ENCODE peak calls at places on chromosomes 6 and 20, in six cellular contexts. L is fibroblast of lung, K is psoas muscle, M is tibial artery, J is right atrium auricular region, V is PC-9. F is an unnamed sample. For H3K4me1, the result is how much of the 10 kb centered on the place peaks cover.

GRCh38 chr6:23533954-23534725 is 591.9 kb upstream of the NRSN1 start:
- DNase-seq in K (no peak), V (no peak), L (peak), M (no peak), J (no peak), F (no peak)

GRCh38 chr6:7912024-7912423 is 1.4 kb upstream of the TXNDC5 start:
- DNase-seq in K (peak), L (no peak), J (peak), V (no peak), M (no peak), F (peak)

GRCh38 chr6:34555328-34555727 is 801 bp downstream of the SPDEF start:
- DNase-seq in M (no peak), J (no peak), L (no peak), K (no peak), V (no peak), F (no peak)

GRCh38 chr6:168450921-168451320 is 9.9 kb downstream of the SMOC2 start:
- DNase-seq in M (no peak), K (no peak), J (no peak), V (no peak), L (no peak), F (no peak)

GRCh38 chr20:4153251-4153650 is 137.9 kb upstream of the RNF24 start:
- DNase-seq in M (no peak), K (no peak), V (no peak), L (no peak), J (no peak), F (peak)

GRCh38 chr6:33926451-33926850 is 122.6 kb upstream of the MLN start:
- DNase-seq in K (no peak), V (no peak), L (peak), J (no peak), M (no peak), F (no peak)

GRCh38 chr6:28658475-28659249 is 133.0 kb downstream of the GPX5 start:
- DNase-seq in M (no peak), K (no peak), V (no peak), J (no peak), L (no peak), F (no peak)

GRCh38 chr20:36491901-36492617 is 49.3 kb upstream of the MYL9 start:
- DNase-seq in K (no peak), V (no peak), J (no peak), L (peak), M (no peak), F (no peak)

GRCh38 chr6:166980738-166981137 is 18.5 kb upstream of the CEP43 start:
- DNase-seq in M (no peak), J (no peak), K (no peak), V (no peak), L (no peak), F (no peak)

GRCh38 chr6:117932001-117932400 is 24.9 kb downstream of the SLC35F1 start:
- DNase-seq in J (no peak), L (no peak), M (no peak), K (no peak), V (no peak), F (no peak)

GRCh38 chr6:136306466-136306865 is 16.8 kb upstream of the BCLAF1 start:
- DNase-seq in J (no peak), L (no peak), M (no peak), V (no peak), K (no peak), F (no peak)

GRCh38 chr20:63497946-63498935 is 642 bp downstream of the EEF1A2 start:
- DNase-seq in K (peak), V (peak), L (peak), M (no peak), J (no peak), F (peak)

GRCh38 chr6:3073382-3073781 is 5.1 kb downstream of the RIPK1 start:
- DNase-seq in L (no peak), M (no peak), J (no peak), V (no peak), K (no peak), F (no peak)

GRCh38 chr6:41594326-41594725 is 43.9 kb upstream of the MDFI start:
- DNase-seq in K (no peak), M (no peak), V (no peak), L (no peak), J (no peak), F (no peak)

GRCh38 chr20:50569864-50570836 is 60.0 kb downstream of the PTPN1 start:
- DNase-seq in K (no peak), J (no peak), M (no peak), V (peak), L (peak), F (no peak)

GRCh38 chr6:118509009-118509617 is 39.0 kb upstream of the PLN start:
- DNase-seq in V (peak), M (no peak), J (no peak), K (no peak), L (peak), F (no peak)

GRCh38 chr6:22940571-22941290 is 371.4 kb downstream of the HDGFL1 start:
- DNase-seq in V (no peak), M (no peak), K (no peak), J (no peak), L (no peak), F (no peak)

GRCh38 chr6:101150226-101150625 is 243.3 kb upstream of the GRIK2 start:
- DNase-seq in V (no peak), L (no peak), J (no peak), M (no peak), K (no peak), F (no peak)

DNA sequence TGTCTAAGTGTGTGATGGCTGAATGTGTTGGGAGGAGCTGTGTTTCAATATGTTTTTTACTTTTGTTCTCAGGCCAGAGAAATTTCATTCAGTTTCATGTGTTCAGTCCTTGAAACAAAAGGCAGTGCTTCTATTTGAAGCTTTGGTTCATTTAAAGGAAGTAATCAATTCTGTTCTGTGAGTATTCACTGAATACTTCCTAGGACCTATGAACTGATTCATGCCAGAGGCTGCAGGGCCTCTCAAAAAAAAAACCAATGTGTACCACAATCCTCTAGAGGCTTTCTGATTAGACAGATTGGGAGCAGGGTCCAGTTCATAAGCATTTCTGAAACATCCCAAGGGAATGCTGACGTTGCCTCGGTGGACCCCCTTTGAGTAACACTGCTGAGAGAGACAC is 12.4 kb upstream of the F13A1 start:
- DNase-seq in L (no peak), K (no peak), V (no peak), M (no peak), J (no peak), F (no peak)
- H3K27ac ChIP-seq in L (no peak), K (no peak), V (no peak), M (no peak), J (no peak), F (no peak)

GRCh38 chr6:36195471-36196048 is 984 bp upstream of the BRPF3 start:
- DNase-seq in L (no peak), J (no peak), V (no peak), K (no peak), M (no peak), F (no peak)
- H3K4me1 ChIP-seq in L (under half), J (under half), V (under half), K (under half), M (under half), F (under half)

GRCh38 chr6:149147939-149148718 is 169.4 kb upstream of the TAB2 start:
- DNase-seq in L (no peak), K (no peak), J (no peak), M (no peak), V (no peak), F (no peak)
- H3K27ac ChIP-seq in L (no peak), K (no peak), J (no peak), M (no peak), V (no peak), F (no peak)

GRCh38 chr20:57478176-57478575 is 46.8 kb downstream of the CTCFL start:
- DNase-seq in M (peak), L (no peak), J (no peak), K (no peak), V (no peak), F (no peak)
- H3K4me1 ChIP-seq in M (under half), L (under half), J (under half), K (under half), V (under half), F (under half)

DNA sequence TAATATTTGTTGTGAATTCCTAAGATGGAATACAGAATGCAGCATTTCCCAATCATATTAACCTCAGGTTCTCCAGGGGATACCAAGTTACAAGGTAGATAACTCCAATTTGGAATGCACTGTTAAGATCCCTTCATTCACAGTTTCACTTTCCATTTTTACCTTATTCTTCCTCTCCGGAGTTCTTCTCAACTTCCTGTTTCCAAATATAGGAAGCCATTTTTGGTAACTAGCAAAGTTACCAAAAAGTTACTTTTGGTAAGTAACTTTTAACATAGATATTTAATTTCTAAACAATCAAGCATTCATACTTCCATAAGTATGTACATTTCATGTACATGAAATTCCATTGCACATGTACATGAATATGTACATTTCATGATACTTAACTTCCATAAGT is 63.5 kb upstream of the PHACTR2 start:
- DNase-seq in K (no peak), V (no peak), M (no peak), L (no peak), J (no peak), F (no peak)
- H3K27ac ChIP-seq in K (no peak), V (no peak), M (no peak), L (no peak), J (no peak), F (no peak)

GRCh38 chr6:25005010-25005409 is 69.2 kb upstream of the RIPOR2 start:
- DNase-seq in M (no peak), V (no peak), L (no peak), K (no peak), J (no peak), F (no peak)

GRCh38 chr6:25007269-25007699 is 71.5 kb upstream of the RIPOR2 start:
- DNase-seq in M (no peak), L (no peak), K (no peak), J (no peak), V (no peak), F (no peak)

GRCh38 chr6:25008707-25009106 is 72.9 kb upstream of the RIPOR2 start:
- DNase-seq in K (no peak), L (no peak), V (no peak), M (no peak), J (no peak), F (no peak)

GRCh38 chr6:25006075-25006474 is 70.3 kb upstream of the RIPOR2 start:
- DNase-seq in M (no peak), K (no peak), L (no peak), J (no peak), V (no peak), F (no peak)

GRCh38 chr6:25006565-25007001 is 70.8 kb upstream of the RIPOR2 start:
- DNase-seq in V (peak), L (peak), M (peak), J (peak), K (peak), F (no peak)
- H3K4me1 ChIP-seq in V (under half), L (under half), M (under half), J (under half), K (under half), F (under half)

DNA sequence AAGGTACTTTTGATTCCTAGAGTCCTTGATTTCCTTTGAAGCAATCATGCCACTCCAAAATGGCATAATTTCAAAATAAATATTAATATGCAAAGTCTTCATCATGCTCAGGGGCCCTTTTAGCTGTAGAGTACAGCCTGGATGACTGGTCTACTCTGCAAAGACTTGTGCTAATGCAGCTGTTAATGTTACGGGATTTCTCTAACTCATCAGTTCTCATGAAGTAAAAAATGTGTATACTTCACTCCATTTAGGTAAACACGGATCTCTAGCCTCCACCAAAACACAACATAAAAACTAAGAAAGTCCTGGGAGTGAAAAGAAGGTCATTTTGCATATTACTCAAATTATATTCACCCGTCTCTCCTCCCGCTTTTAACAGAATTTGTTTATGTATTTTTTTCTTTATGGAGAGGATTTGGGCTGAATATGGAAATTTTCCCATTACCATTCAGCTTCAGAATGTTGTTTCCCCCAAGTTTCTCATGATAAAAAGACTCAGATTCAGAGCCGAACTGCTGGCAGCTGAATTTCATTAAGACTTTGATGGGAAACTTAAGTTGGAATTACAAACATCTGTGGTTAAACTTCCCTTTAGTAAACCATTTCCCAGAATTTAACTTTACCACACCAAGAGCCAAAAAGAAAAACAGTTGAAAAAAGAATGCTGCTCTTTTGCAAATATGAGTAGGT is 8.7 kb downstream of the LAMA4 start:
- DNase-seq in V (no peak), J (no peak), M (no peak), L (peak), K (no peak), F (no peak)
- H3K27ac ChIP-seq in V (peak), J (peak), M (peak), L (peak), K (peak), F (no peak)

GRCh38 chr20:41038878-41039404 is 10.3 kb downstream of the TOP1 start:
- DNase-seq in K (no peak), J (no peak), M (no peak), V (no peak), L (no peak), F (no peak)
- H3K4me1 ChIP-seq in K (under half), J (under half), M (under half), V (under half), L (under half), F (under half)

GRCh38 chr6:44219815-44220784 is 3.3 kb upstream of the SLC29A1 start:
- DNase-seq in M (no peak), J (no peak), V (no peak), K (no peak), L (no peak), F (peak)
- H3K27ac ChIP-seq in M (peak), J (peak), V (no peak), K (peak), L (no peak), F (peak)